ENCODE peak calls at places on chromosomes 6 and 20, in six cellular contexts. One of them, this sample, is unnamed.
A peak's percentile ranks its signal among the peaks of the same experiment; 100 is the strongest.

GRCh38 chr6:22716721-22717120 is 147.4 kb downstream of the HDGFL1 start:
- DNase-seq in hepatocyte: peak; percentile 15
- DNase-seq in psoas muscle: no peak
- DNase-seq in H9: no peak
- DNase-seq in A673: no peak
- DNase-seq in IMR-90: no peak
- DNase-seq in this sample: no peak

GRCh38 chr6:34447915-34448314 is 18.0 kb upstream of the PACSIN1 start:
- DNase-seq in hepatocyte: no peak
- DNase-seq in psoas muscle: no peak
- DNase-seq in H9: peak; percentile 76
- DNase-seq in A673: no peak
- DNase-seq in IMR-90: no peak
- DNase-seq in this sample: no peak

GRCh38 chr20:46709055-46709458 is 392 bp upstream of the SLC2A10 start:
- DNase-seq in hepatocyte: peak; percentile 42
- DNase-seq in psoas muscle: no peak
- DNase-seq in H9: no peak
- DNase-seq in A673: no peak
- DNase-seq in IMR-90: no peak
- DNase-seq in this sample: no peak

GRCh38 chr20:24755411-24755922 is 193.6 kb upstream of the CST7 start:
- DNase-seq in hepatocyte: peak; percentile 44
- DNase-seq in psoas muscle: no peak
- DNase-seq in H9: peak; percentile 8
- DNase-seq in A673: peak; percentile 53
- DNase-seq in IMR-90: no peak
- DNase-seq in this sample: no peak

GRCh38 chr6:168923171-168923570 is 330.5 kb downstream of the THBS2 start:
- DNase-seq in hepatocyte: no peak
- DNase-seq in psoas muscle: no peak
- DNase-seq in H9: no peak
- DNase-seq in A673: no peak
- DNase-seq in IMR-90: no peak
- DNase-seq in this sample: no peak

GRCh38 chr20:54067606-54068174 is 2.7 kb downstream of the BCAS1 start:
- DNase-seq in hepatocyte: peak; percentile 92
- DNase-seq in psoas muscle: no peak
- DNase-seq in H9: peak; percentile 43
- DNase-seq in A673: peak; percentile 65
- DNase-seq in IMR-90: no peak
- DNase-seq in this sample: no peak

GRCh38 chr6:122476131-122476530 is 4.5 kb upstream of the SERINC1 start:
- DNase-seq in hepatocyte: no peak
- DNase-seq in psoas muscle: no peak
- DNase-seq in H9: no peak
- DNase-seq in A673: peak; percentile 54
- DNase-seq in IMR-90: peak; percentile 33
- DNase-seq in this sample: no peak

GRCh38 chr20:32583581-32584045 is 1.5 kb downstream of the NOL4L start:
- DNase-seq in hepatocyte: peak; percentile 81
- DNase-seq in psoas muscle: no peak
- DNase-seq in H9: no peak
- DNase-seq in A673: no peak
- DNase-seq in IMR-90: no peak
- DNase-seq in this sample: peak; percentile 29

GRCh38 chr6:15893556-15894253 is 230.9 kb upstream of the DTNBP1 start:
- DNase-seq in hepatocyte: peak; percentile 32
- DNase-seq in psoas muscle: no peak
- DNase-seq in H9: no peak
- DNase-seq in A673: peak; percentile 48
- DNase-seq in IMR-90: peak; percentile 27
- DNase-seq in this sample: no peak

GRCh38 chr20:57217802-57218201 is 48.6 kb downstream of the BMP7 start:
- DNase-seq in hepatocyte: no peak
- DNase-seq in psoas muscle: peak; percentile 20
- DNase-seq in H9: no peak
- DNase-seq in A673: no peak
- DNase-seq in IMR-90: no peak
- DNase-seq in this sample: no peak

GRCh38 chr6:7122684-7123083 is 14.9 kb downstream of the RREB1 start:
- DNase-seq in hepatocyte: no peak
- DNase-seq in psoas muscle: no peak
- DNase-seq in H9: no peak
- DNase-seq in A673: no peak
- DNase-seq in IMR-90: no peak
- DNase-seq in this sample: no peak

GRCh38 chr6:18585032-18585573 is 198.0 kb downstream of the RNF144B start:
- DNase-seq in hepatocyte: peak; percentile 84
- DNase-seq in psoas muscle: peak; percentile 50
- DNase-seq in H9: no peak
- DNase-seq in A673: peak; percentile 92
- DNase-seq in IMR-90: peak; percentile 65
- DNase-seq in this sample: no peak

GRCh38 chr6:12354499-12354898 is 64.3 kb downstream of the EDN1 start:
- DNase-seq in hepatocyte: peak; percentile 62
- DNase-seq in psoas muscle: no peak
- DNase-seq in H9: peak; percentile 63
- DNase-seq in A673: no peak
- DNase-seq in IMR-90: peak; percentile 47
- DNase-seq in this sample: no peak

GRCh38 chr6:116073765-116074450 is 13.2 kb upstream of the FRK start:
- DNase-seq in hepatocyte: peak; percentile 17
- DNase-seq in psoas muscle: no peak
- DNase-seq in H9: no peak
- DNase-seq in A673: no peak
- DNase-seq in IMR-90: peak; percentile 87
- DNase-seq in this sample: no peak

GRCh38 chr6:111614833-111615582 is 9.3 kb upstream of the TRAF3IP2 start:
- DNase-seq in hepatocyte: peak; percentile 73
- DNase-seq in psoas muscle: no peak
- DNase-seq in H9: peak; percentile 87
- DNase-seq in A673: peak; percentile 33
- DNase-seq in IMR-90: no peak
- DNase-seq in this sample: no peak

GRCh38 chr6:31580446-31580755 is 1.8 kb downstream of the LTB start:
- DNase-seq in hepatocyte: no peak
- DNase-seq in psoas muscle: no peak
- DNase-seq in H9: no peak
- DNase-seq in A673: no peak
- DNase-seq in IMR-90: no peak
- DNase-seq in this sample: no peak

GRCh38 chr6:158086706-158087518 is 81.2 kb downstream of the SERAC1 start:
- DNase-seq in hepatocyte: no peak
- DNase-seq in psoas muscle: no peak
- DNase-seq in H9: no peak
- DNase-seq in A673: no peak
- DNase-seq in IMR-90: no peak
- DNase-seq in this sample: no peak

GRCh38 chr6:135675862-135676261 is 175.6 kb upstream of the PDE7B start:
- DNase-seq in hepatocyte: peak; percentile 80
- DNase-seq in psoas muscle: no peak
- DNase-seq in H9: peak; percentile 36
- DNase-seq in A673: peak; percentile 74
- DNase-seq in IMR-90: peak; percentile 41
- DNase-seq in this sample: peak; percentile 59

GRCh38 chr6:104788400-104788799 is 71.3 kb downstream of the HACE1 start:
- DNase-seq in hepatocyte: no peak
- DNase-seq in psoas muscle: no peak
- DNase-seq in H9: no peak
- DNase-seq in A673: peak; percentile 38
- DNase-seq in IMR-90: no peak
- DNase-seq in this sample: no peak

GRCh38 chr6:107488875-107489635 is 862 bp upstream of the SOBP start:
- DNase-seq in hepatocyte: peak; percentile 56
- DNase-seq in psoas muscle: peak; percentile 69
- DNase-seq in H9: peak; percentile 76
- DNase-seq in A673: peak; percentile 38
- DNase-seq in IMR-90: peak; percentile 20
- DNase-seq in this sample: peak; percentile 31

DNA sequence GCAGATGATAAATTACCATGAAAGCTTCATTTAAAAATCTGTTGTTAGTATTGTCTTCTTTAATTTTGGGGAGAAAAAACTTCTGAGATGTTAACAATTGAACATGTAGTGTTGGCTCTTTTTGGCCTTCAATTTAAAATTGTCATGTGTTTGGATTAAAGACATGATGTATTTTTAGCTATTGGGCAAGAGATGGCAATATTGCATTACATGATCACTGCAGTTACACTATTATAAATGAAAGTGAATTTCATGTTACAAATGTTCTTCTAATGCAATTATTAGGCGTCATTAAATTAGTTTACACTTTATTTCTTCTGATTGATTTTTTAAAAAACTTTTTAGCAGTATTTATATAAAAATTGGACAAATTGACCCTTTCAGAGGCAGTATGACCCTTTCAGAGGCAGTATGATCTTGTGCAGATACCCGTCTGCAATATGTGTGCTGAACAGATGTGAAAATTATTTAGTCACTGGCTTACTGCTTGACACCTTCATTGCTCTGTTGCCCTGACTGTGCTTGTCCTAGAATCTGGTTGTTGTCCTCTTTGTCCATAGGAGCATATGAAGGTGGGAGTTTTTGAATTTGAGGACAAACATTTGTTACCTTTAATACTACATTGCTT is 25.8 kb downstream of the CDKAL1 start:
- DNase-seq in hepatocyte: no peak
- DNase-seq in psoas muscle: no peak
- DNase-seq in H9: no peak
- DNase-seq in A673: peak; percentile 24
- DNase-seq in IMR-90: no peak
- DNase-seq in this sample: no peak
- TF ChIP-seq CTCF in hepatocyte: peak; percentile 24
- TF ChIP-seq CTCF in psoas muscle: no peak
- TF ChIP-seq CTCF in H9: no peak
- TF ChIP-seq CTCF in A673: peak; percentile 41
- TF ChIP-seq CTCF in IMR-90: peak; percentile 28
- TF ChIP-seq CTCF in this sample: no peak

GRCh38 chr6:24494726-24495515 is at the start of gene ALDH5A1:
- DNase-seq in hepatocyte: peak; percentile 86
- DNase-seq in psoas muscle: peak; percentile 85
- DNase-seq in H9: peak; percentile 73
- DNase-seq in A673: peak; percentile 76
- DNase-seq in IMR-90: peak; percentile 38
- DNase-seq in this sample: peak; percentile 68
- TF ChIP-seq CTCF in hepatocyte: peak; percentile 37
- TF ChIP-seq CTCF in psoas muscle: peak; percentile 21
- TF ChIP-seq CTCF in H9: peak; percentile 32
- TF ChIP-seq CTCF in A673: peak; percentile 51
- TF ChIP-seq CTCF in IMR-90: peak; percentile 8
- TF ChIP-seq CTCF in this sample: no peak

GRCh38 chr6:46219661-46220060 is 48.9 kb upstream of the ENPP5 start:
- DNase-seq in hepatocyte: no peak
- DNase-seq in psoas muscle: no peak
- DNase-seq in H9: no peak
- DNase-seq in A673: no peak
- DNase-seq in IMR-90: no peak
- DNase-seq in this sample: no peak

GRCh38 chr6:46220351-46221220 is 49.8 kb upstream of the ENPP5 start:
- DNase-seq in hepatocyte: no peak
- DNase-seq in psoas muscle: no peak
- DNase-seq in H9: no peak
- DNase-seq in A673: no peak
- DNase-seq in IMR-90: no peak
- DNase-seq in this sample: no peak

GRCh38 chr6:46222286-46222685 is 51.5 kb upstream of the ENPP5 start:
- DNase-seq in hepatocyte: no peak
- DNase-seq in psoas muscle: no peak
- DNase-seq in H9: no peak
- DNase-seq in A673: no peak
- DNase-seq in IMR-90: no peak
- DNase-seq in this sample: no peak

GRCh38 chr6:46218457-46218856 is 47.7 kb upstream of the ENPP5 start:
- DNase-seq in hepatocyte: no peak
- DNase-seq in psoas muscle: no peak
- DNase-seq in H9: no peak
- DNase-seq in A673: no peak
- DNase-seq in IMR-90: no peak
- DNase-seq in this sample: no peak

DNA sequence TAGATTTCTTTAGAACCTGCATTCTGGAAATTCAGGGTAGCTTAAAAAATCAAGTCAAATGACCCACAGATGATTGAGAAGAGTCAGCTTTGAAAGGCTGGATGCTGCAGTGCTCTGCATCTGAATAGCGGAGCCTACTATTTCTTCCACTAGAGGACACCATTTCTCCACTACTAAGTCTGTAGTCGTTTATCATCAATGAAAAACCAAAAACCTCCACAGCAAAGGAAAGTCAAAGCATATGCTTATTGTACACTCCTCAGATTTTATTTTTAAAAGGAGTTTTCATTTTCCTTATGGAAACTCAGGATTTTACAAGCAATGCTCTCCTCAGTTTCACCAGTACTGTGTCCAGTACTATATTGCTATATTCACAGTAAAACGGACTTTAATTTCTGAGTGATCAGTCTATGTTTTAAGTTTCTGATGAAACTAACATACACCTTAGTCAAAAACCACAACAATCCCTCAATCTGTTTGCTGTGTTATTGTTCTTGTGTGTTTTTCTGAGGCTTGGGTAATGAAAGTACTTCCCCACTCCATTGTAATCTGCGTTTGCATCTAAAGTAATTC is 50.5 kb upstream of the ENPP5 start:
- DNase-seq in hepatocyte: peak; percentile 69
- DNase-seq in psoas muscle: no peak
- DNase-seq in H9: no peak
- DNase-seq in A673: peak; percentile 52
- DNase-seq in IMR-90: peak; percentile 16
- DNase-seq in this sample: peak; percentile 20
- TF ChIP-seq CTCF in hepatocyte: peak; percentile 92
- TF ChIP-seq CTCF in psoas muscle: peak; percentile 85
- TF ChIP-seq CTCF in H9: peak; percentile 93
- TF ChIP-seq CTCF in A673: peak; percentile 74
- TF ChIP-seq CTCF in IMR-90: peak; percentile 57
- TF ChIP-seq CTCF in this sample: peak; percentile 42

DNA sequence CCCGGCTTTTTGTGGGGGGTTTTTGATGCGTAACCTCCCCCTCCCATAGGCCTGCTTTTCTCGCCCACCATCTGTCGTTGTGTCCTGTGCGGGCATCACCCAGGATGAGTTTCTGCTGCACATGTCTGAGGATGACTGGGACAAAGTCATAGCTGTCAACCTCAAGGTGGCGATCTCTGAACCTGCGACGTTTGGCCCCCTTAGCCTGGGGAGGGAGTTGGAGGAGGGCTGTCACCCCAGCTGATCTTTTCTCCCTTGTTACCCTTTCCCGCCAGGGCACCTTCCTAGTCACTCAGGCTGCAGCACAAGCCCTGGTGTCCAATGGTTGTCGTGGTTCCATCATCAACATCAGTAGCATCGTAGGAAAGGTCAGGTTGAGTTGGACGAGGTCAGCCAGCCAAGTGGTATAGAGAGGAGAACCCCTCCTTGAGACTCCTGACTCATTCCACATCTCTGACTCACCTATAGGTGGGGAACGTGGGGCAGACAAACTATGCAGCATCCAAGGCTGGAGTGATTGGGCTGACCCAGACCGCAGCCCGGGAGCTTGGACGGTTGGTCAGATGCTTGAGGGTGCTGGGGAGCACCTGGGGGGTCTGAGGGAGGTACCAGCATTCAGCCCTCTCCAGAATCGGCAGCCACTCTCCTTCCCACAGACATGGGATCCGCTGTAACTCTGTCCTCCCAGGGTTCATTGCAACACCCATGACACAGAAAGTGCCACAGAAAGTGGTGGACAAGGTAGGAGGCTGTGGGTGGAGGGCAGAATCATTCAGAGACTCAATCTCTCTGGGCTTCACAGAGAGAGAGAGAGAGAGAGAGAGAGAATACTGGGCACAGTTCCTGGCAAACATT is 944 bp downstream of the HSD17B8 start:
- DNase-seq in hepatocyte: peak; percentile 55
- DNase-seq in psoas muscle: peak; percentile 46
- DNase-seq in H9: no peak
- DNase-seq in A673: no peak
- DNase-seq in IMR-90: peak; percentile 64
- DNase-seq in this sample: no peak
- TF ChIP-seq CTCF in hepatocyte: peak; percentile 10
- TF ChIP-seq CTCF in psoas muscle: no peak
- TF ChIP-seq CTCF in H9: no peak
- TF ChIP-seq CTCF in A673: peak; percentile 16
- TF ChIP-seq CTCF in IMR-90: no peak
- TF ChIP-seq CTCF in this sample: no peak

This sample was measured in endothelial cell.